ENCODE peak calls at places on chromosomes 3 and 15, in ten cellular contexts. One of them, this sample, is unnamed.

GRCh38 chr3:170410428-170411029 is 8.1 kb upstream of the CLDN11 start:
- DNase-seq in EH: peak
- DNase-seq in endothelial cell: no peak
- DNase-seq in H4: no peak
- DNase-seq in tibial artery: no peak
- DNase-seq in T-helper 2 cell: no peak
- DNase-seq in GM19239: no peak
- DNase-seq in cardiac muscle cell: peak
- DNase-seq in RPMI8226: peak
- DNase-seq in stimulated activated CD8-positive, alpha-beta memory T cell treated with anti-CD3 and anti-CD28 coated beads, Interleukin-7, amount 100 ng/mL, for 1 hour: no peak
- DNase-seq in this sample: peak

GRCh38 chr3:17151598-17152373 is 267.0 kb downstream of the PLCL2 start:
- DNase-seq in EH: no peak
- DNase-seq in endothelial cell: no peak
- DNase-seq in H4: no peak
- DNase-seq in tibial artery: no peak
- DNase-seq in T-helper 2 cell: peak
- DNase-seq in GM19239: peak
- DNase-seq in cardiac muscle cell: no peak
- DNase-seq in RPMI8226: peak
- DNase-seq in stimulated activated CD8-positive, alpha-beta memory T cell treated with anti-CD3 and anti-CD28 coated beads, Interleukin-7, amount 100 ng/mL, for 1 hour: peak
- DNase-seq in this sample: no peak

GRCh38 chr3:111676177-111677021 is 81.3 kb upstream of the ZBED2 start:
- DNase-seq in EH: peak
- DNase-seq in endothelial cell: no peak
- DNase-seq in H4: peak
- DNase-seq in tibial artery: no peak
- DNase-seq in T-helper 2 cell: no peak
- DNase-seq in GM19239: no peak
- DNase-seq in cardiac muscle cell: peak
- DNase-seq in RPMI8226: peak
- DNase-seq in stimulated activated CD8-positive, alpha-beta memory T cell treated with anti-CD3 and anti-CD28 coated beads, Interleukin-7, amount 100 ng/mL, for 1 hour: no peak
- DNase-seq in this sample: no peak

GRCh38 chr3:181699171-181699903 is 12.4 kb upstream of the SOX2 start:
- DNase-seq in EH: no peak
- DNase-seq in endothelial cell: no peak
- DNase-seq in H4: no peak
- DNase-seq in tibial artery: no peak
- DNase-seq in T-helper 2 cell: no peak
- DNase-seq in GM19239: no peak
- DNase-seq in cardiac muscle cell: no peak
- DNase-seq in RPMI8226: no peak
- DNase-seq in stimulated activated CD8-positive, alpha-beta memory T cell treated with anti-CD3 and anti-CD28 coated beads, Interleukin-7, amount 100 ng/mL, for 1 hour: no peak
- DNase-seq in this sample: no peak

GRCh38 chr3:132254076-132254755 is 63.0 kb upstream of the ACP3 start:
- DNase-seq in EH: no peak
- DNase-seq in endothelial cell: no peak
- DNase-seq in H4: peak
- DNase-seq in tibial artery: no peak
- DNase-seq in T-helper 2 cell: no peak
- DNase-seq in GM19239: no peak
- DNase-seq in cardiac muscle cell: no peak
- DNase-seq in RPMI8226: no peak
- DNase-seq in stimulated activated CD8-positive, alpha-beta memory T cell treated with anti-CD3 and anti-CD28 coated beads, Interleukin-7, amount 100 ng/mL, for 1 hour: no peak
- DNase-seq in this sample: no peak

GRCh38 chr3:8503871-8504610 is 2.4 kb downstream of the LMCD1 start:
- DNase-seq in EH: peak
- DNase-seq in endothelial cell: no peak
- DNase-seq in H4: peak
- DNase-seq in tibial artery: no peak
- DNase-seq in T-helper 2 cell: no peak
- DNase-seq in GM19239: no peak
- DNase-seq in cardiac muscle cell: peak
- DNase-seq in RPMI8226: no peak
- DNase-seq in stimulated activated CD8-positive, alpha-beta memory T cell treated with anti-CD3 and anti-CD28 coated beads, Interleukin-7, amount 100 ng/mL, for 1 hour: no peak
- DNase-seq in this sample: no peak

GRCh38 chr3:10747341-10747740 is 68.7 kb upstream of the SLC6A11 start:
- DNase-seq in EH: no peak
- DNase-seq in endothelial cell: no peak
- DNase-seq in H4: no peak
- DNase-seq in tibial artery: no peak
- DNase-seq in T-helper 2 cell: no peak
- DNase-seq in GM19239: no peak
- DNase-seq in cardiac muscle cell: no peak
- DNase-seq in RPMI8226: no peak
- DNase-seq in stimulated activated CD8-positive, alpha-beta memory T cell treated with anti-CD3 and anti-CD28 coated beads, Interleukin-7, amount 100 ng/mL, for 1 hour: no peak
- DNase-seq in this sample: no peak

GRCh38 chr3:80331768-80332167 is 564.0 kb upstream of the ROBO1 start:
- DNase-seq in EH: no peak
- DNase-seq in endothelial cell: no peak
- DNase-seq in H4: no peak
- DNase-seq in tibial artery: no peak
- DNase-seq in T-helper 2 cell: no peak
- DNase-seq in GM19239: no peak
- DNase-seq in cardiac muscle cell: no peak
- DNase-seq in RPMI8226: no peak
- DNase-seq in stimulated activated CD8-positive, alpha-beta memory T cell treated with anti-CD3 and anti-CD28 coated beads, Interleukin-7, amount 100 ng/mL, for 1 hour: no peak
- DNase-seq in this sample: no peak

GRCh38 chr15:58918239-58918638 is 15.2 kb downstream of the SLTM start:
- DNase-seq in EH: peak
- DNase-seq in endothelial cell: no peak
- DNase-seq in H4: no peak
- DNase-seq in tibial artery: no peak
- DNase-seq in T-helper 2 cell: no peak
- DNase-seq in GM19239: no peak
- DNase-seq in cardiac muscle cell: peak
- DNase-seq in RPMI8226: no peak
- DNase-seq in stimulated activated CD8-positive, alpha-beta memory T cell treated with anti-CD3 and anti-CD28 coated beads, Interleukin-7, amount 100 ng/mL, for 1 hour: no peak
- DNase-seq in this sample: no peak

GRCh38 chr15:40796508-40796907 is 10.4 kb upstream of the ZFYVE19 start:
- DNase-seq in EH: no peak
- DNase-seq in endothelial cell: no peak
- DNase-seq in H4: no peak
- DNase-seq in tibial artery: no peak
- DNase-seq in T-helper 2 cell: no peak
- DNase-seq in GM19239: no peak
- DNase-seq in cardiac muscle cell: no peak
- DNase-seq in RPMI8226: no peak
- DNase-seq in stimulated activated CD8-positive, alpha-beta memory T cell treated with anti-CD3 and anti-CD28 coated beads, Interleukin-7, amount 100 ng/mL, for 1 hour: no peak
- DNase-seq in this sample: no peak

GRCh38 chr3:9903238-9903624 is 583 bp downstream of the IL17RE start:
- DNase-seq in EH: peak
- DNase-seq in endothelial cell: no peak
- DNase-seq in H4: no peak
- DNase-seq in tibial artery: no peak
- DNase-seq in T-helper 2 cell: no peak
- DNase-seq in GM19239: no peak
- DNase-seq in cardiac muscle cell: peak
- DNase-seq in RPMI8226: no peak
- DNase-seq in stimulated activated CD8-positive, alpha-beta memory T cell treated with anti-CD3 and anti-CD28 coated beads, Interleukin-7, amount 100 ng/mL, for 1 hour: no peak
- DNase-seq in this sample: no peak

GRCh38 chr3:100024520-100025303 is 89.6 kb downstream of the FILIP1L start:
- DNase-seq in EH: peak
- DNase-seq in endothelial cell: no peak
- DNase-seq in H4: no peak
- DNase-seq in tibial artery: no peak
- DNase-seq in T-helper 2 cell: no peak
- DNase-seq in GM19239: no peak
- DNase-seq in cardiac muscle cell: peak
- DNase-seq in RPMI8226: no peak
- DNase-seq in stimulated activated CD8-positive, alpha-beta memory T cell treated with anti-CD3 and anti-CD28 coated beads, Interleukin-7, amount 100 ng/mL, for 1 hour: no peak
- DNase-seq in this sample: no peak

GRCh38 chr15:68773036-68773435 is 47.7 kb downstream of the ANP32A start:
- DNase-seq in EH: no peak
- DNase-seq in endothelial cell: no peak
- DNase-seq in H4: no peak
- DNase-seq in tibial artery: no peak
- DNase-seq in T-helper 2 cell: no peak
- DNase-seq in GM19239: no peak
- DNase-seq in cardiac muscle cell: no peak
- DNase-seq in RPMI8226: no peak
- DNase-seq in stimulated activated CD8-positive, alpha-beta memory T cell treated with anti-CD3 and anti-CD28 coated beads, Interleukin-7, amount 100 ng/mL, for 1 hour: no peak
- DNase-seq in this sample: no peak

GRCh38 chr3:192817053-192817452 is 89.7 kb upstream of the FGF12 start:
- DNase-seq in EH: peak
- DNase-seq in endothelial cell: no peak
- DNase-seq in H4: no peak
- DNase-seq in tibial artery: no peak
- DNase-seq in T-helper 2 cell: no peak
- DNase-seq in GM19239: no peak
- DNase-seq in cardiac muscle cell: no peak
- DNase-seq in RPMI8226: no peak
- DNase-seq in stimulated activated CD8-positive, alpha-beta memory T cell treated with anti-CD3 and anti-CD28 coated beads, Interleukin-7, amount 100 ng/mL, for 1 hour: no peak
- DNase-seq in this sample: no peak

GRCh38 chr3:52704611-52705437 is 767 bp downstream of the GLT8D1 start:
- DNase-seq in EH: peak
- DNase-seq in endothelial cell: peak
- DNase-seq in H4: no peak
- DNase-seq in tibial artery: no peak
- DNase-seq in T-helper 2 cell: no peak
- DNase-seq in GM19239: no peak
- DNase-seq in cardiac muscle cell: peak
- DNase-seq in RPMI8226: peak
- DNase-seq in stimulated activated CD8-positive, alpha-beta memory T cell treated with anti-CD3 and anti-CD28 coated beads, Interleukin-7, amount 100 ng/mL, for 1 hour: no peak
- DNase-seq in this sample: peak

GRCh38 chr15:90862487-90862886 is 5.9 kb upstream of the FURIN start:
- DNase-seq in EH: no peak
- DNase-seq in endothelial cell: no peak
- DNase-seq in H4: no peak
- DNase-seq in tibial artery: no peak
- DNase-seq in T-helper 2 cell: no peak
- DNase-seq in GM19239: no peak
- DNase-seq in cardiac muscle cell: no peak
- DNase-seq in RPMI8226: no peak
- DNase-seq in stimulated activated CD8-positive, alpha-beta memory T cell treated with anti-CD3 and anti-CD28 coated beads, Interleukin-7, amount 100 ng/mL, for 1 hour: no peak
- DNase-seq in this sample: no peak

GRCh38 chr15:77507151-77507847 is 86.6 kb downstream of the HMG20A start:
- DNase-seq in EH: peak
- DNase-seq in endothelial cell: no peak
- DNase-seq in H4: no peak
- DNase-seq in tibial artery: peak
- DNase-seq in T-helper 2 cell: no peak
- DNase-seq in GM19239: no peak
- DNase-seq in cardiac muscle cell: peak
- DNase-seq in RPMI8226: peak
- DNase-seq in stimulated activated CD8-positive, alpha-beta memory T cell treated with anti-CD3 and anti-CD28 coated beads, Interleukin-7, amount 100 ng/mL, for 1 hour: no peak
- DNase-seq in this sample: no peak

GRCh38 chr3:187896664-187897063 is 151.4 kb upstream of the BCL6 start:
- DNase-seq in EH: no peak
- DNase-seq in endothelial cell: no peak
- DNase-seq in H4: no peak
- DNase-seq in tibial artery: no peak
- DNase-seq in T-helper 2 cell: no peak
- DNase-seq in GM19239: no peak
- DNase-seq in cardiac muscle cell: no peak
- DNase-seq in RPMI8226: no peak
- DNase-seq in stimulated activated CD8-positive, alpha-beta memory T cell treated with anti-CD3 and anti-CD28 coated beads, Interleukin-7, amount 100 ng/mL, for 1 hour: no peak
- DNase-seq in this sample: no peak

GRCh38 chr15:63186065-63186464 is 3.3 kb upstream of the RAB8B start:
- DNase-seq in EH: peak
- DNase-seq in endothelial cell: no peak
- DNase-seq in H4: peak
- DNase-seq in tibial artery: no peak
- DNase-seq in T-helper 2 cell: no peak
- DNase-seq in GM19239: no peak
- DNase-seq in cardiac muscle cell: peak
- DNase-seq in RPMI8226: no peak
- DNase-seq in stimulated activated CD8-positive, alpha-beta memory T cell treated with anti-CD3 and anti-CD28 coated beads, Interleukin-7, amount 100 ng/mL, for 1 hour: no peak
- DNase-seq in this sample: no peak

GRCh38 chr3:105354429-105354828 is 12.3 kb upstream of the ALCAM start:
- DNase-seq in EH: peak
- DNase-seq in endothelial cell: no peak
- DNase-seq in H4: no peak
- DNase-seq in tibial artery: no peak
- DNase-seq in T-helper 2 cell: no peak
- DNase-seq in GM19239: no peak
- DNase-seq in cardiac muscle cell: peak
- DNase-seq in RPMI8226: no peak
- DNase-seq in stimulated activated CD8-positive, alpha-beta memory T cell treated with anti-CD3 and anti-CD28 coated beads, Interleukin-7, amount 100 ng/mL, for 1 hour: no peak
- DNase-seq in this sample: no peak

This sample was measured in Karpas-422.